ENCODE peak calls at places on chromosome 15, in five cellular contexts. O is OCI-LY7, Y is GM23338, H is neural crest cell, B is AG09319. X is an unnamed sample.

GRCh38 chr15:50973605-50974004 is 65.1 kb downstream of the AP4E1 start:
- DNase-seq in O (no peak), Y (no peak), H (no peak), B (no peak), X (no peak)

GRCh38 chr15:88337993-88338392 is 81.5 kb upstream of the NTRK3 start:
- DNase-seq in O (no peak), Y (peak), H (no peak), B (no peak), X (no peak)

GRCh38 chr15:38130739-38131498 is 121.7 kb upstream of the SPRED1 start:
- DNase-seq in O (peak), Y (peak), H (no peak), B (peak), X (peak)

GRCh38 chr15:63655683-63656372 is 58.6 kb downstream of the FBXL22 start:
- DNase-seq in O (no peak), Y (no peak), H (no peak), B (no peak), X (no peak)

GRCh38 chr15:64354683-64355558 is 1.1 kb downstream of the CSNK1G1 start:
- DNase-seq in O (no peak), Y (no peak), H (no peak), B (no peak), X (no peak)

GRCh38 chr15:51736646-51737537 is 563 bp downstream of the LYSMD2 start:
- DNase-seq in O (no peak), Y (peak), H (peak), B (no peak), X (peak)

GRCh38 chr15:81950841-81951414 is 94.9 kb downstream of the MEX3B start:
- DNase-seq in O (no peak), Y (peak), H (no peak), B (no peak), X (no peak)

GRCh38 chr15:75640483-75641175 is 605 bp upstream of the IMP3 start:
- DNase-seq in O (peak), Y (peak), H (no peak), B (no peak), X (no peak)

GRCh38 chr15:77392762-77393470 is 27.0 kb downstream of the PEAK1 start:
- DNase-seq in O (no peak), Y (no peak), H (no peak), B (no peak), X (no peak)

GRCh38 chr15:88256261-88257230 is at the start of gene NTRK3:
- DNase-seq in O (peak), Y (peak), H (peak), B (no peak), X (no peak)

GRCh38 chr15:67548862-67549651 is 6.6 kb downstream of the MAP2K5 start:
- DNase-seq in O (peak), Y (peak), H (peak), B (no peak), X (no peak)

GRCh38 chr15:82585072-82585471 is 44.8 kb upstream of the RPS17 start:
- DNase-seq in O (no peak), Y (peak), H (no peak), B (no peak), X (no peak)

GRCh38 chr15:25710184-25710583 is 152.9 kb downstream of the ATP10A start:
- DNase-seq in O (peak), Y (peak), H (peak), B (no peak), X (peak)

GRCh38 chr15:44729394-44729913 is 6.9 kb upstream of the TRIM69 start:
- DNase-seq in O (peak), Y (peak), H (no peak), B (no peak), X (no peak)

GRCh38 chr15:74869726-74870407 is 3.3 kb downstream of the SCAMP2 start:
- DNase-seq in O (peak), Y (no peak), H (no peak), B (no peak), X (peak)

GRCh38 chr15:34240537-34240936 is 15.7 kb downstream of the EMC4 start:
- DNase-seq in O (no peak), Y (no peak), H (no peak), B (no peak), X (no peak)

GRCh38 chr15:57495554-57496235 is 96.0 kb upstream of the MYZAP start:
- DNase-seq in O (no peak), Y (no peak), H (no peak), B (no peak), X (no peak)

GRCh38 chr15:63135804-63136203 is 14.1 kb downstream of the LACTB start:
- DNase-seq in O (no peak), Y (no peak), H (no peak), B (no peak), X (no peak)

GRCh38 chr15:38504680-38505467 is 50.9 kb downstream of the FAM98B start:
- DNase-seq in O (no peak), Y (no peak), H (no peak), B (no peak), X (no peak)

GRCh38 chr15:44662478-44663409 is 718 bp downstream of the SPG11 start:
- DNase-seq in O (peak), Y (peak), H (peak), B (no peak), X (peak)

GRCh38 chr15:63054985-63055384 is 12.4 kb downstream of the TPM1 start:
- DNase-seq in O (no peak), Y (no peak), H (no peak), B (no peak), X (no peak)

GRCh38 chr15:49697121-49697520 is 76.3 kb downstream of the DTWD1 start:
- DNase-seq in O (no peak), Y (no peak), H (no peak), B (no peak), X (no peak)

GRCh38 chr15:80752204-80752603 is 27.0 kb upstream of the CEMIP start:
- DNase-seq in O (no peak), Y (no peak), H (no peak), B (no peak), X (no peak)

GRCh38 chr15:80745888-80746287 is 33.3 kb upstream of the CEMIP start:
- DNase-seq in O (no peak), Y (no peak), H (no peak), B (no peak), X (no peak)

GRCh38 chr15:80750591-80750990 is 28.6 kb upstream of the CEMIP start:
- DNase-seq in O (no peak), Y (no peak), H (no peak), B (no peak), X (no peak)

GRCh38 chr15:80747317-80748053 is 31.7 kb upstream of the CEMIP start:
- DNase-seq in O (no peak), Y (peak), H (peak), B (no peak), X (no peak)

GRCh38 chr15:80749589-80749988 is 29.6 kb upstream of the CEMIP start:
- DNase-seq in O (no peak), Y (no peak), H (no peak), B (no peak), X (no peak)
- TF ChIP-seq CTCF in O (no peak), Y (no peak), H (no peak), B (no peak), X (no peak)

GRCh38 chr15:71485094-71485693 is 325.2 kb upstream of the NR2E3 start:
- DNase-seq in O (no peak), Y (peak), H (no peak), B (no peak), X (peak)
- TF ChIP-seq CTCF in O (peak), Y (peak), H (peak), B (peak), X (peak)

GRCh38 chr15:41905360-41905793 is 11.5 kb upstream of the SPTBN5 start:
- DNase-seq in O (no peak), Y (no peak), H (no peak), B (no peak), X (no peak)

GRCh38 chr15:41906608-41907007 is 12.8 kb upstream of the SPTBN5 start:
- DNase-seq in O (no peak), Y (no peak), H (no peak), B (no peak), X (no peak)

GRCh38 chr15:41904487-41905359 is 10.9 kb upstream of the SPTBN5 start:
- DNase-seq in O (peak), Y (peak), H (peak), B (no peak), X (peak)

GRCh38 chr15:41911691-41912345 is 18.0 kb upstream of the SPTBN5 start:
- DNase-seq in O (no peak), Y (no peak), H (no peak), B (no peak), X (no peak)

GRCh38 chr15:41908681-41909461 is 15.0 kb upstream of the SPTBN5 start:
- DNase-seq in O (no peak), Y (no peak), H (no peak), B (no peak), X (no peak)
- TF ChIP-seq CTCF in O (no peak), Y (no peak), H (no peak), B (no peak), X (no peak)

GRCh38 chr15:47708116-47708515 is 9.2 kb upstream of the SEMA6D start:
- DNase-seq in O (no peak), Y (no peak), H (no peak), B (no peak), X (no peak)

GRCh38 chr15:47715856-47716445 is 1.4 kb upstream of the SEMA6D start:
- DNase-seq in O (no peak), Y (no peak), H (no peak), B (no peak), X (no peak)

GRCh38 chr15:47708595-47708994 is 8.7 kb upstream of the SEMA6D start:
- DNase-seq in O (no peak), Y (no peak), H (no peak), B (no peak), X (no peak)

GRCh38 chr15:47715402-47715801 is 1.9 kb upstream of the SEMA6D start:
- DNase-seq in O (no peak), Y (no peak), H (no peak), B (no peak), X (no peak)

GRCh38 chr15:47711654-47712053 is 5.7 kb upstream of the SEMA6D start:
- DNase-seq in O (peak), Y (peak), H (no peak), B (no peak), X (peak)
- TF ChIP-seq CTCF in O (peak), Y (peak), H (peak), B (peak), X (peak)

DNA sequence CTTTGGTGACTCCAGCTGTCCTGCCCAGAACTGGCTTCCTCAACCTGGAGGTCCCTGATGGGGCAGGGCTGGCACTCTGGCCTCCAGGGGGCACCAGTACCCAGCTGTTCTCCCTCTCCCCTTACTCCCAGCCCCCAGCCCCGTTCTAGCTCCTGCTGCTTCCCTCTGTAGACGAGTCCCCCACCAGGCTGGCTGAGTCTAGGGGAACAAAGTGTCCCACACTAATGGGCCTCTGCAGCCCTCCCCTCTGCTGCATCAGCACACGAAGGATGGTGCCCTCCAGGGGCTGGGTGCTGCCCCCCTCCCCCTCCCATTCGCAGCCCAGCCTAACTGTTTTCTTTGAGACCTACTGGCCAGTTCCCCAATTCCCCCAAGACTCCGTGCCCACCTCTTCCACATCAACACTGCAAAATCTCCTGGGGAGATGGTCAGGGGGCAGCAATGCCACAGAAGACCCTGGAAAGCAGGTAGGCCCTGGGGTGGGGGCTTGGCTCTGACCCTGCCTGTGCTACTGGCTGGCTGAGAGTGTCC is 4.2 kb downstream of the RHCG start:
- DNase-seq in O (peak), Y (peak), H (peak), B (no peak), X (peak)
- TF ChIP-seq CTCF in O (peak), Y (peak), H (peak), B (peak), X (peak)

GRCh38 chr15:85828869-85829268 is 34.1 kb upstream of the KLHL25 start:
- DNase-seq in O (peak), Y (no peak), H (no peak), B (no peak), X (no peak)

GRCh38 chr15:85832389-85832788 is 37.7 kb upstream of the KLHL25 start:
- DNase-seq in O (no peak), Y (no peak), H (no peak), B (no peak), X (no peak)

GRCh38 chr15:85834651-85835050 is 39.9 kb upstream of the KLHL25 start:
- DNase-seq in O (no peak), Y (no peak), H (no peak), B (no peak), X (no peak)

GRCh38 chr15:85828026-85828597 is 33.4 kb upstream of the KLHL25 start:
- DNase-seq in O (no peak), Y (no peak), H (no peak), B (no peak), X (no peak)

DNA sequence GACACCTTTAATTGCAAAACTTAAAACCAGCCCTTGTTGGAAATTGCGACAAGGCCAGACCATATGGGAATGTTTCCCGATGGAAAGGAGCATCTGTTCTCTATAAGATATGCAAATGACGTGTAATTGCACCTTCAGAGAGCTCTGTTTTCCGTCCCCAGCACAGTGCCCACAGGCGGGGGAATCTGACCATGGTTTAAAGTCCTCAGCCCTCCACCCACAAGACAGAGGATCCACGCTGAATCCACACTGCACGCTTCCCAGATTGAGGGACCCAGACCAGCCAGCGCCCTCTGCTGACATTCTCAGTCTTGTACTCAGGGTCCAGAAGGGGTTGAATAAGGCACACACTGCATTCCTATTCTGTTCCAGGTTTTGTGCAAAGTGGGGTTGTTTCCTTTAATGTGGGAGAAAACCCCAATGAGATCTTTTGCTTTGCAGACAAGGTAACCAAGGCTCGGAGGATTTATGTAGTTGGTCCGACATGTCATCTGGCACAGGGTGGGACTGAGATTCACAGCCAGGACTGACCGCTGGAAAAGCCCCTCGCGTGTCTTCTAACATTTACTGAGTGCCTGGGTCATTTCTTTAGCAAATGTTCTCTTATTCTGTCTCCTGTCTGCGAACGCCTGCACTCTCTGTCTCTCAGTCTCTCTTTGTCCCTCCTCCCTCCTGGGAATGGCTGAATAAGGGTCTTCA is 36.8 kb upstream of the KLHL25 start:
- DNase-seq in O (peak), Y (peak), H (peak), B (peak), X (no peak)
- TF ChIP-seq CTCF in O (peak), Y (peak), H (peak), B (peak), X (peak)

DNA sequence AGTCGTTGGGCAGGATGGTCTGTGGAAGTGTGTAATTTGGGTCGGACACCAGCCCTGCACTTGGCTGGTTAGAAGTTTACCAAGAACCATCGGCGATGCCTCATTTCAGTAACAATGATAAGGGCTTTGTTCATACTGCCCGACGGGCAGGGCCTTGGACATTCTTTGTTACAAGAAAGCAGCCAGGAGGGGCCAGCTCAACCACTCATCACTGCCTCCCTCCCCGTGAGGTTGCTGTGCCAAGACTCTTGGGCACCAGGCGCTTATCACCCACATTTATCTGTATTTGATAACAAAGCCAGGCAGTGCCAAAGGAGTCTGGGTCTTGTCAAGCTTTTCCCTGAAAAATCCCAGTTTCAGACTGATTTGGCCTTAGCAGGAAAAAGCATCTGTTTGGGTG is 235.0 kb downstream of the ADAMTS17 start:
- DNase-seq in O (no peak), Y (no peak), H (no peak), B (no peak), X (no peak)
- TF ChIP-seq CTCF in O (no peak), Y (no peak), H (no peak), B (no peak), X (no peak)

DNA sequence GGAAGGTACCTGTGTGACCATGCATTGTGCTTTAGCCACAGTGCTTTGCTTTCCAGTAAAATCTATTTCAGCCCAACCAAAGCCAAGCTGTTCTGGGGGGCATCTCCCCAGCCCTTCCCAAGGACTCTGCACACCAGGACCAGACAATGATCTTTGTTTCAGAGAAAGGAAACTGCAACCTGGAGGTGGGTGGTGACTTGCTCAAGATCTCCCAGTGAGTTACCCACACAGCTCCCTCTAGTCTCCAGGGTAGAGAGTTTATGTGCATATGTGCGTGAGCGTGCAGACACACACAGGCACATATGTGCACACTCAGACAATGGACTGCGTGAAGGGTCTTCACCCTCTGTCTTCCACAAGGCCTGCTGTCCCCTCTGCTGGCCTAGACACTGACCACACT is 162.4 kb upstream of the TLE3 start:
- DNase-seq in O (peak), Y (no peak), H (no peak), B (no peak), X (no peak)
- TF ChIP-seq CTCF in O (peak), Y (no peak), H (no peak), B (no peak), X (no peak)

GRCh38 chr15:43510230-43511011 is 7.0 kb upstream of the MAP1A start:
- DNase-seq in O (peak), Y (peak), H (peak), B (peak), X (peak)

GRCh38 chr15:43513550-43513949 is 3.9 kb upstream of the MAP1A start:
- DNase-seq in O (no peak), Y (no peak), H (no peak), B (no peak), X (no peak)

GRCh38 chr15:43509002-43509922 is 8.1 kb upstream of the MAP1A start:
- DNase-seq in O (no peak), Y (peak), H (no peak), B (no peak), X (no peak)

GRCh38 chr15:43509923-43510229 is 7.5 kb upstream of the MAP1A start:
- DNase-seq in O (peak), Y (no peak), H (no peak), B (no peak), X (no peak)

DNA sequence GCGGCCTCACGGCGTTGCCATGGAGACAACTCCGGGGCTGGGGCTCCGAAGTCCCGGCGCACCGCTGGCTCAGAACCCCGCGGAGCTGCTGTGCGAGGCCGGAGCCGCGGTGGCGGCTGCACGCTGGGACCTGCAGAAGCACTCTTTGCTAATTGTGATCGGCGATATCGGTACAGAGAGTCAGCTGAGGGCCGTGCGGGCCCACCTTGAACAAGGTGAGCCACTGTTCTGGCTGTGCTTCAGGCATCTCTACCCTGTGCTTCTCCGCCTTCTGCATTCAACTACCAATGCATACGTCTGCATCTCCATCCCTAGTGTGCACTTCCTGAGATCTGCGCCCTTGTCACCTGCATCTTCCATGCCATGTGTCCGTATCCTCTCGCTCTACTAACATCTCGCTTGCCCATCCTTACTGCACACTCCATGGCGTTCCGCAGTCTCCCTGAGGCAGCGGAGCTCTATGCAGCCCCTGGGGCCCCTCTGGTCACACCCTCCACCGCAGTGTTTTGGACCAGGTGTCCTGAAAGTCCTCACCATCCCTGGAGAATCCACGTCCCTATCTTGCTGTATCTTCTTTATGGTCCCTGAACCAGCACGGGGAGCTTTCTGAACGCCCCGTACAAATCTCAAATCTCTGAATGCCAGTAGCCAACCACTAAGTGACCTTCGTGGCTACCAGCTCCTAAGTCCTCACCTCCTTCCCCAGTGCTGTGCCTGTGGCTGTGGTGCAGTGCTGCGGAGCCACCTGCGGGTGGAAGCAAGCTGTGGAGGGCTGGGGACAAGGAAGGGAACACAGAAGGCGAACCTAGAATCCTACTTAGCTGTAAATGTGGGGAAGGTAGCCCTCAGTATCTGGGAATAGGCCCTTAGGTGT is 6.2 kb upstream of the MAP1A start:
- DNase-seq in O (peak), Y (peak), H (peak), B (no peak), X (no peak)
- TF ChIP-seq CTCF in O (peak), Y (peak), H (peak), B (peak), X (peak)

X was measured in GM10248.